ENCODE peak calls at places on chromosome 2, in eight cellular contexts. One of them, this sample, is unnamed. For H3K36me3, the result is how much of the 10 kb centered on the place peaks cover.

GRCh38 chr2:192123847-192124246 is 70.9 kb downstream of the TMEFF2 start:
- DNase-seq in psoas muscle: no peak
- DNase-seq in ovary: no peak
- DNase-seq in GM12878: no peak
- DNase-seq in IMR-90: peak
- DNase-seq in GM23338: no peak
- DNase-seq in tibial artery: peak
- DNase-seq in mesendoderm: no peak
- DNase-seq in this sample: no peak

GRCh38 chr2:27960237-27960912 is 69.8 kb downstream of the BABAM2 start:
- DNase-seq in ovary: no peak
- DNase-seq in IMR-90: peak
- DNase-seq in GM23338: no peak
- DNase-seq in tibial artery: no peak
- DNase-seq in GM12878: no peak
- DNase-seq in psoas muscle: no peak
- DNase-seq in mesendoderm: no peak
- DNase-seq in this sample: no peak

GRCh38 chr2:69462780-69463179 is 25.5 kb upstream of the NFU1 start:
- DNase-seq in ovary: no peak
- DNase-seq in mesendoderm: no peak
- DNase-seq in GM23338: no peak
- DNase-seq in tibial artery: no peak
- DNase-seq in GM12878: no peak
- DNase-seq in IMR-90: no peak
- DNase-seq in psoas muscle: no peak
- DNase-seq in this sample: no peak

GRCh38 chr2:217788669-217789002 is 214.2 kb downstream of the TNS1 start:
- DNase-seq in mesendoderm: no peak
- DNase-seq in ovary: no peak
- DNase-seq in tibial artery: no peak
- DNase-seq in psoas muscle: no peak
- DNase-seq in IMR-90: no peak
- DNase-seq in GM23338: no peak
- DNase-seq in GM12878: no peak
- DNase-seq in this sample: no peak

GRCh38 chr2:127588241-127588640 is 52.8 kb downstream of the MYO7B start:
- DNase-seq in psoas muscle: no peak
- DNase-seq in mesendoderm: no peak
- DNase-seq in ovary: no peak
- DNase-seq in tibial artery: peak
- DNase-seq in GM12878: no peak
- DNase-seq in GM23338: no peak
- DNase-seq in IMR-90: no peak
- DNase-seq in this sample: no peak

GRCh38 chr2:174247474-174248186 is 702 bp downstream of the OLA1 start:
- DNase-seq in psoas muscle: no peak
- DNase-seq in tibial artery: no peak
- DNase-seq in IMR-90: peak
- DNase-seq in ovary: no peak
- DNase-seq in mesendoderm: peak
- DNase-seq in GM12878: no peak
- DNase-seq in GM23338: peak
- DNase-seq in this sample: peak

GRCh38 chr2:160836755-160837154 is 323.5 kb upstream of the TANK start:
- DNase-seq in tibial artery: no peak
- DNase-seq in GM12878: no peak
- DNase-seq in IMR-90: peak
- DNase-seq in psoas muscle: no peak
- DNase-seq in GM23338: no peak
- DNase-seq in ovary: no peak
- DNase-seq in mesendoderm: peak
- DNase-seq in this sample: no peak

GRCh38 chr2:138373993-138374408 is 127.6 kb upstream of the SPOPL start:
- DNase-seq in mesendoderm: peak
- DNase-seq in GM23338: peak
- DNase-seq in IMR-90: peak
- DNase-seq in GM12878: peak
- DNase-seq in tibial artery: no peak
- DNase-seq in psoas muscle: no peak
- DNase-seq in ovary: peak
- DNase-seq in this sample: peak

GRCh38 chr2:64371727-64372126 is 82.2 kb upstream of the LGALSL start:
- DNase-seq in mesendoderm: no peak
- DNase-seq in GM12878: no peak
- DNase-seq in GM23338: no peak
- DNase-seq in IMR-90: no peak
- DNase-seq in tibial artery: no peak
- DNase-seq in psoas muscle: no peak
- DNase-seq in ovary: no peak
- DNase-seq in this sample: no peak

GRCh38 chr2:29615841-29616240 is 305.5 kb downstream of the ALK start:
- DNase-seq in tibial artery: no peak
- DNase-seq in mesendoderm: no peak
- DNase-seq in psoas muscle: no peak
- DNase-seq in GM23338: no peak
- DNase-seq in ovary: no peak
- DNase-seq in GM12878: no peak
- DNase-seq in IMR-90: no peak
- DNase-seq in this sample: no peak

GRCh38 chr2:102975996-102976636 is 214.3 kb downstream of the TMEM182 start:
- DNase-seq in IMR-90: peak
- DNase-seq in tibial artery: no peak
- DNase-seq in ovary: no peak
- DNase-seq in mesendoderm: peak
- DNase-seq in GM12878: no peak
- DNase-seq in GM23338: peak
- DNase-seq in psoas muscle: no peak
- DNase-seq in this sample: peak

GRCh38 chr2:224025874-224026273 is 13.2 kb downstream of the SERPINE2 start:
- DNase-seq in mesendoderm: peak
- DNase-seq in psoas muscle: no peak
- DNase-seq in GM12878: peak
- DNase-seq in IMR-90: no peak
- DNase-seq in ovary: no peak
- DNase-seq in tibial artery: no peak
- DNase-seq in GM23338: peak
- DNase-seq in this sample: peak

GRCh38 chr2:155169317-155169716 is 470.8 kb downstream of the KCNJ3 start:
- DNase-seq in GM12878: no peak
- DNase-seq in mesendoderm: peak
- DNase-seq in tibial artery: no peak
- DNase-seq in GM23338: no peak
- DNase-seq in psoas muscle: no peak
- DNase-seq in ovary: no peak
- DNase-seq in IMR-90: no peak
- DNase-seq in this sample: no peak

GRCh38 chr2:1053781-1054180 is 103.1 kb downstream of the SNTG2 start:
- DNase-seq in mesendoderm: peak
- DNase-seq in tibial artery: no peak
- DNase-seq in psoas muscle: no peak
- DNase-seq in ovary: no peak
- DNase-seq in IMR-90: no peak
- DNase-seq in GM23338: no peak
- DNase-seq in GM12878: no peak
- DNase-seq in this sample: no peak

GRCh38 chr2:71601136-71602114 is 148.1 kb downstream of the DYSF start:
- DNase-seq in tibial artery: peak
- DNase-seq in mesendoderm: no peak
- DNase-seq in GM12878: no peak
- DNase-seq in ovary: no peak
- DNase-seq in GM23338: no peak
- DNase-seq in psoas muscle: peak
- DNase-seq in IMR-90: no peak
- DNase-seq in this sample: no peak

GRCh38 chr2:70104231-70105111 is 17.2 kb downstream of the PCBP1 start:
- DNase-seq in tibial artery: peak
- DNase-seq in GM12878: no peak
- DNase-seq in IMR-90: peak
- DNase-seq in GM23338: peak
- DNase-seq in mesendoderm: peak
- DNase-seq in ovary: peak
- DNase-seq in psoas muscle: no peak
- DNase-seq in this sample: peak

GRCh38 chr2:120398051-120398960 is 52.4 kb downstream of the INHBB start:
- DNase-seq in GM23338: no peak
- DNase-seq in psoas muscle: no peak
- DNase-seq in mesendoderm: no peak
- DNase-seq in ovary: no peak
- DNase-seq in IMR-90: peak
- DNase-seq in GM12878: no peak
- DNase-seq in tibial artery: peak
- DNase-seq in this sample: no peak

DNA sequence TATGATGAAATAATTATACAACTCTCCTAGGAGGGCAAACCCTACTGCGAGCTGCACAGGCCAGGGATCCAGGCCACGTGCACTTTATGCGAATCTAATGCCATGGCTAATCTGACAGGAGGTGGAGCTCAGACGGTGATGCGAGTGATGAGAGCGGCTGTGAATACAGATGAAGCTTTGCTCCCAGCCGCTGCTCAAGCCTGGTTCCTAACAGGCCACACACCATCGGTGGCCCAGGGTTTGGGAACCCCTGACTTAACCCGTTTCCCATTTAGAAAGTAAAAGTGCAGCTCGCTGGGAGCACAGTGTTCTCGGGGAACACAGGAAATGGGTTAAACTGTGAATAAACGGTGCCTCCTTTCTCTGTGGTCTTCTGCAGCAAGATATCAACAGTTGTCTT is 40.8 kb upstream of the RAB6D start:
- DNase-seq in psoas muscle: no peak
- DNase-seq in tibial artery: no peak
- DNase-seq in mesendoderm: no peak
- DNase-seq in GM23338: peak
- DNase-seq in ovary: no peak
- DNase-seq in IMR-90: no peak
- DNase-seq in GM12878: no peak
- DNase-seq in this sample: no peak
- H3K27ac ChIP-seq in psoas muscle: no peak
- H3K27ac ChIP-seq in tibial artery: no peak
- H3K27ac ChIP-seq in mesendoderm: no peak
- H3K27ac ChIP-seq in GM23338: no peak
- H3K27ac ChIP-seq in ovary: no peak
- H3K27ac ChIP-seq in IMR-90: no peak
- H3K27ac ChIP-seq in GM12878: no peak
- H3K27ac ChIP-seq in this sample: no peak

GRCh38 chr2:143504397-143504796 is 375.2 kb downstream of the ARHGAP15 start:
- DNase-seq in IMR-90: no peak
- DNase-seq in psoas muscle: no peak
- DNase-seq in mesendoderm: no peak
- DNase-seq in GM23338: no peak
- DNase-seq in tibial artery: no peak
- DNase-seq in ovary: no peak
- DNase-seq in GM12878: no peak
- DNase-seq in this sample: no peak

GRCh38 chr2:143501245-143501644 is 372.0 kb downstream of the ARHGAP15 start:
- DNase-seq in ovary: no peak
- DNase-seq in GM23338: no peak
- DNase-seq in GM12878: no peak
- DNase-seq in IMR-90: no peak
- DNase-seq in mesendoderm: no peak
- DNase-seq in tibial artery: no peak
- DNase-seq in psoas muscle: no peak
- DNase-seq in this sample: no peak

GRCh38 chr2:143505542-143505941 is 376.3 kb downstream of the ARHGAP15 start:
- DNase-seq in psoas muscle: no peak
- DNase-seq in ovary: no peak
- DNase-seq in IMR-90: peak
- DNase-seq in tibial artery: no peak
- DNase-seq in mesendoderm: no peak
- DNase-seq in GM23338: no peak
- DNase-seq in GM12878: no peak
- DNase-seq in this sample: no peak

GRCh38 chr2:143503280-143503679 is 374.1 kb downstream of the ARHGAP15 start:
- DNase-seq in ovary: no peak
- DNase-seq in GM12878: no peak
- DNase-seq in tibial artery: no peak
- DNase-seq in GM23338: no peak
- DNase-seq in psoas muscle: no peak
- DNase-seq in IMR-90: no peak
- DNase-seq in mesendoderm: no peak
- DNase-seq in this sample: no peak
- H3K36me3 ChIP-seq in ovary: under half
- H3K36me3 ChIP-seq in GM12878: under half
- H3K36me3 ChIP-seq in tibial artery: under half
- H3K36me3 ChIP-seq in GM23338: under half
- H3K36me3 ChIP-seq in psoas muscle: under half
- H3K36me3 ChIP-seq in IMR-90: under half
- H3K36me3 ChIP-seq in mesendoderm: under half
- H3K36me3 ChIP-seq in this sample: under half

DNA sequence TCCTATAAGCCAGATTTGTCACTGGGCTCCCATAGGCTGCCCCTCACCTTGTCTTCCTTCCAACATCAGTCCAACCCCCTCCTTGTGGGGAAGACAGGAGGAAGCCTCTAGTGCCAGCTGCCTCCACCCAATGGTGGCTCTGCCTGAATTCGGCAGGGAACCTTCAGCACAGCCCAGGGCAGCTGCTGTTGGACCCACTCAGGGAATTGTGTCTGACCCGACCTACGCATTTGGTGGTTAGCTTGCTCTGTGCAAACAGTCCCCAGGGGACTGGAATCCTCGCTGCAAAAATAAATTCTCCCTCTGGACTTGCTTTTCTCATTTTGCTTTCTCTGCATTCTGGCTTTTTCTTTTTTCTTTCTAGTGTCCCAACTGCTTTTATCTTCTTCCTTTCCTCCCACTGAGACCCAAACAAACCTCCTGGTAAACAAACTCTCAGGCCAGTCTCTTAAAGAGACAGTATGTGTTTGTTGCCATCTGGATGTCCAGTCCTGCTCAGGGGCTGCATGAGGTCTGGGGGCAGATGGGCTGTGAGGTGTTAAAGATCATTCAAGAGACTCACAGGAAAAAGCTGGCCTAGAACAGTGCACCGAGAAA is 137.7 kb upstream of the HAAO start:
- DNase-seq in ovary: no peak
- DNase-seq in GM12878: no peak
- DNase-seq in IMR-90: peak
- DNase-seq in tibial artery: peak
- DNase-seq in mesendoderm: peak
- DNase-seq in GM23338: peak
- DNase-seq in psoas muscle: no peak
- DNase-seq in this sample: peak
- H3K27ac ChIP-seq in ovary: peak
- H3K27ac ChIP-seq in GM12878: no peak
- H3K27ac ChIP-seq in IMR-90: peak
- H3K27ac ChIP-seq in tibial artery: peak
- H3K27ac ChIP-seq in mesendoderm: peak
- H3K27ac ChIP-seq in GM23338: no peak
- H3K27ac ChIP-seq in psoas muscle: peak
- H3K27ac ChIP-seq in this sample: peak

DNA sequence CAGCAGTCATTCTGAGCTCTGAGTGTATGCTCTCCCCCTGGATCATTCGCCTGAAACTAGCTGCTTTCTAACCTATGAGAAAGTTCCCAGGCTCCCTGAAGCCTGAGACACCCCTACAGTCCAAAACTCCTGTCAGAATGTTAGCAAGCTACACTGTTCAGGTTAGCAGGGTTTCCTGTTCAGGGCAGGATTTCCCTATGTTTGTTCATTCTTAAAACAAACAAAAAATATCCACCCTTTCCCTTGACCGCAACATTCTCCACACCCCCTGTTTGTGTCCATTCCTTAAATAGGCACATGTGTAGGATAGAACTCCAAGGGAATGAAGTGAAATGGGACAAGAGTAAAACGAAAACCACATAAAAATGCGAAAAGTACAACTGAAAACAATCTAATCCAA is 83.1 kb downstream of the KLF7 start:
- DNase-seq in mesendoderm: no peak
- DNase-seq in GM12878: no peak
- DNase-seq in tibial artery: no peak
- DNase-seq in IMR-90: no peak
- DNase-seq in GM23338: no peak
- DNase-seq in psoas muscle: no peak
- DNase-seq in ovary: no peak
- DNase-seq in this sample: no peak
- H3K36me3 ChIP-seq in mesendoderm: under half
- H3K36me3 ChIP-seq in GM12878: under half
- H3K36me3 ChIP-seq in tibial artery: half or more
- H3K36me3 ChIP-seq in IMR-90: half or more
- H3K36me3 ChIP-seq in GM23338: under half
- H3K36me3 ChIP-seq in psoas muscle: under half
- H3K36me3 ChIP-seq in ovary: under half
- H3K36me3 ChIP-seq in this sample: under half